ENCODE peak calls at places on chromosomes 16 and 17, in five cellular contexts. Z is iPS DF 19.7; G is naive thymus-derived CD4-positive, alpha-beta T cell; K is mucosa of descending colon; S is Peyer's patch. Y is an unnamed sample.

GRCh38 chr17:13016881-13017622 is 775 bp downstream of the ELAC2 start:
- DNase-seq in Z (no peak), G (no peak), K (no peak), S (no peak), Y (no peak)

GRCh38 chr17:3695723-3696411 is at the start of gene P2RX5:
- DNase-seq in Z (no peak), G (peak; percentile 43), K (peak; percentile 51), S (no peak), Y (peak; percentile 65)

GRCh38 chr16:22671301-22672076 is 142.5 kb upstream of the HS3ST2 start:
- DNase-seq in Z (no peak), G (no peak), K (no peak), S (no peak), Y (no peak)

GRCh38 chr16:3363793-3364192 is 8.1 kb downstream of the OR2C1 start:
- DNase-seq in Z (no peak), G (no peak), K (no peak), S (no peak), Y (peak; percentile 21)

GRCh38 chr16:49640606-49641005 is 215.3 kb downstream of the ZNF423 start:
- DNase-seq in Z (no peak), G (no peak), K (no peak), S (no peak), Y (no peak)

GRCh38 chr16:59633996-59634579 is 900.0 kb upstream of the GOT2 start:
- DNase-seq in Z (no peak), G (no peak), K (no peak), S (no peak), Y (no peak)

GRCh38 chr16:69926241-69926640 is 24.9 kb upstream of the CLEC18A start:
- DNase-seq in Z (no peak), G (no peak), K (no peak), S (no peak), Y (no peak)

GRCh38 chr17:15341385-15341849 is at the start of gene TEKT3:
- DNase-seq in Z (peak; percentile 73), G (no peak), K (peak; percentile 91), S (peak; percentile 92), Y (no peak)

GRCh38 chr17:28897769-28898259 is 281 bp upstream of the FLOT2 start:
- DNase-seq in Z (no peak), G (no peak), K (no peak), S (no peak), Y (no peak)

GRCh38 chr16:58551496-58551895 is 36.2 kb downstream of the SETD6 start:
- DNase-seq in Z (no peak), G (no peak), K (no peak), S (no peak), Y (no peak)

GRCh38 chr17:19579192-19579668 is 45.6 kb downstream of the SLC47A1 start:
- DNase-seq in Z (no peak), G (no peak), K (no peak), S (no peak), Y (no peak)

GRCh38 chr17:869067-869466 is 86.9 kb downstream of the MRM3 start:
- DNase-seq in Z (no peak), G (no peak), K (peak; percentile 41), S (no peak), Y (no peak)

GRCh38 chr16:51326131-51326856 is 175.2 kb upstream of the SALL1 start:
- DNase-seq in Z (no peak), G (no peak), K (no peak), S (no peak), Y (no peak)